ENCODE peak calls at places on chromosome X, in eight cellular contexts. L, D, B, H, C, A, W and U are unnamed samples.

GRCh38 chrX:13374364-13374763 is 54.5 kb upstream of the ATXN3L start:
- DNase-seq in C (no peak), B (no peak), H (no peak), A (no peak), W (no peak), L (no peak), D (no peak), U (no peak)

GRCh38 chrX:71178908-71179307 is 34.3 kb downstream of the NLGN3 start:
- DNase-seq in B (peak), H (peak), C (peak), A (no peak), W (peak), L (peak), D (peak), U (no peak)

GRCh38 chrX:123830309-123830708 is 29.5 kb upstream of the XIAP start:
- DNase-seq in W (peak), D (no peak), H (peak), C (no peak), L (no peak), B (peak), A (no peak), U (no peak)

GRCh38 chrX:20595928-20596550 is 329.3 kb upstream of the RPS6KA3 start:
- DNase-seq in H (peak), D (no peak), C (no peak), A (peak), L (no peak), B (peak), W (no peak), U (no peak)

GRCh38 chrX:112851161-112851779 is 10.6 kb upstream of the AMOT start:
- DNase-seq in H (no peak), B (no peak), C (no peak), L (peak), A (no peak), W (no peak), D (no peak), U (no peak)

GRCh38 chrX:30301977-30302376 is 7.2 kb downstream of the NR0B1 start:
- DNase-seq in D (no peak), H (peak), C (no peak), W (no peak), B (peak), A (no peak), L (no peak), U (no peak)

GRCh38 chrX:115068896-115069295 is 51.5 kb upstream of the IL13RA2 start:
- DNase-seq in H (no peak), B (no peak), A (no peak), C (no peak), L (no peak), D (no peak), W (no peak), U (no peak)

GRCh38 chrX:115719171-115719570 is 158.2 kb downstream of the PLS3 start:
- DNase-seq in C (no peak), H (no peak), A (no peak), L (no peak), D (no peak), W (no peak), B (no peak), U (no peak)

GRCh38 chrX:137427061-137427778 is 138.7 kb upstream of the ZIC3 start:
- DNase-seq in L (no peak), D (no peak), C (no peak), W (no peak), B (no peak), A (no peak), H (no peak), U (no peak)

GRCh38 chrX:46642145-46642544 is 68.6 kb downstream of the CHST7 start:
- DNase-seq in D (peak), A (no peak), B (peak), C (no peak), H (peak), L (no peak), W (no peak), U (no peak)

GRCh38 chrX:39900788-39901170 is 197.0 kb downstream of the BCOR start:
- DNase-seq in H (peak), B (no peak), D (no peak), A (no peak), L (peak), W (no peak), C (no peak), U (no peak)